ENCODE peak calls at places on chromosomes 6 and 20, in ten cellular contexts. H, G, N, Q, E, C, P, O, U and V are unnamed samples.
A peak's percentile ranks its signal among the peaks of the same experiment; 100 is the strongest.

GRCh38 chr6:28634758-28635546 is 109.3 kb downstream of the GPX5 start:
- DNase-seq in H (peak; percentile 25), G (no peak), N (no peak), Q (no peak), E (peak; percentile 76), C (no peak), P (peak; percentile 83), O (peak; percentile 48), U (no peak), V (no peak)

GRCh38 chr6:150142657-150143501 is at the start of gene PPP1R14C:
- DNase-seq in H (no peak), G (peak; percentile 15), N (peak; percentile 32), Q (peak; percentile 12), E (no peak), C (no peak), P (peak; percentile 68), O (no peak), U (peak; percentile 15), V (no peak)

GRCh38 chr6:25332671-25333071 is 53.5 kb downstream of the CARMIL1 start:
- DNase-seq in H (no peak), G (no peak), N (no peak), Q (no peak), E (no peak), C (no peak), P (no peak), O (no peak), U (no peak), V (peak; percentile 17)

GRCh38 chr6:63734923-63735322 is 99.3 kb downstream of the PHF3 start:
- DNase-seq in H (no peak), G (no peak), N (no peak), Q (no peak), E (no peak), C (no peak), P (no peak), O (no peak), U (no peak), V (no peak)

GRCh38 chr6:52522151-52522626 is 54.7 kb downstream of the TRAM2 start:
- DNase-seq in H (peak; percentile 74), G (no peak), N (no peak), Q (peak; percentile 38), E (peak; percentile 18), C (no peak), P (no peak), O (peak; percentile 83), U (no peak), V (no peak)

GRCh38 chr6:21800948-21801438 is 207.4 kb downstream of the SOX4 start:
- DNase-seq in H (peak; percentile 73), G (no peak), N (no peak), Q (no peak), E (peak; percentile 87), C (no peak), P (no peak), O (peak; percentile 95), U (peak; percentile 20), V (no peak)

GRCh38 chr20:1375515-1375914 is 17.3 kb downstream of the FKBP1A start:
- DNase-seq in H (peak; percentile 54), G (no peak), N (no peak), Q (peak; percentile 79), E (no peak), C (peak; percentile 47), P (no peak), O (peak; percentile 75), U (no peak), V (no peak)

GRCh38 chr6:3913077-3913957 is 64.1 kb downstream of the FAM50B start:
- DNase-seq in H (peak; percentile 98), G (no peak), N (no peak), Q (peak; percentile 97), E (peak; percentile 93), C (peak; percentile 96), P (no peak), O (peak; percentile 100), U (peak; percentile 95), V (no peak)

GRCh38 chr20:53597085-53597482 is 3.4 kb upstream of the ZNF217 start:
- DNase-seq in H (no peak), G (no peak), N (no peak), Q (no peak), E (no peak), C (no peak), P (no peak), O (no peak), U (no peak), V (no peak)

GRCh38 chr6:105111093-105111492 is 68.7 kb downstream of the POPDC3 start:
- DNase-seq in H (no peak), G (no peak), N (no peak), Q (no peak), E (no peak), C (no peak), P (no peak), O (no peak), U (no peak), V (no peak)

GRCh38 chr20:50615407-50615806 is 75.9 kb downstream of the RIPOR3 start:
- DNase-seq in H (no peak), G (no peak), N (no peak), Q (no peak), E (no peak), C (no peak), P (no peak), O (no peak), U (no peak), V (no peak)

GRCh38 chr20:9407805-9408421 is 106.5 kb upstream of the LAMP5 start:
- DNase-seq in H (peak; percentile 60), G (no peak), N (peak; percentile 70), Q (peak; percentile 71), E (peak; percentile 69), C (no peak), P (peak; percentile 63), O (peak; percentile 81), U (peak; percentile 73), V (peak; percentile 11)

GRCh38 chr6:155274106-155274505 is 10.3 kb downstream of the CLDN20 start:
- DNase-seq in H (no peak), G (no peak), N (no peak), Q (peak; percentile 27), E (no peak), C (no peak), P (no peak), O (peak; percentile 22), U (no peak), V (no peak)

GRCh38 chr6:41286544-41287346 is at the start of gene TREM1:
- DNase-seq in H (peak; percentile 25), G (no peak), N (no peak), Q (peak; percentile 47), E (no peak), C (peak; percentile 27), P (no peak), O (peak; percentile 63), U (peak; percentile 19), V (no peak)

GRCh38 chr6:2086328-2087008 is 158.9 kb downstream of the GMDS start:
- DNase-seq in H (no peak), G (no peak), N (no peak), Q (no peak), E (no peak), C (peak; percentile 42), P (no peak), O (no peak), U (no peak), V (no peak)

GRCh38 chr6:68141190-68141589 is 493.9 kb upstream of the ADGRB3 start:
- DNase-seq in H (no peak), G (no peak), N (no peak), Q (no peak), E (no peak), C (no peak), P (no peak), O (no peak), U (no peak), V (no peak)

GRCh38 chr6:55260181-55260580 is 67.1 kb upstream of the GFRAL start:
- DNase-seq in H (no peak), G (no peak), N (no peak), Q (no peak), E (no peak), C (no peak), P (no peak), O (no peak), U (no peak), V (no peak)